ENCODE peak calls at places on chromosome 5, in four cellular contexts. One of them, this sample, is unnamed.

GRCh38 chr5:159987031-159987674 is 21.8 kb upstream of the TTC1 start:
- DNase-seq in GM12891: peak; percentile 83
- DNase-seq in HepG2: peak; percentile 34
- DNase-seq in spleen: peak; percentile 95
- DNase-seq in this sample: peak; percentile 94

GRCh38 chr5:102778478-102778877 is 23.4 kb downstream of the PAM start:
- DNase-seq in HepG2: no peak
- DNase-seq in spleen: no peak
- DNase-seq in GM12891: no peak
- DNase-seq in this sample: no peak

GRCh38 chr5:169296456-169297220 is 4.3 kb downstream of the SLIT3 start:
- DNase-seq in GM12891: no peak
- DNase-seq in HepG2: no peak
- DNase-seq in spleen: no peak
- DNase-seq in this sample: peak; percentile 92

GRCh38 chr5:34930527-34930844 is 1.1 kb downstream of the DNAJC21 start:
- DNase-seq in spleen: no peak
- DNase-seq in HepG2: no peak
- DNase-seq in GM12891: no peak
- DNase-seq in this sample: no peak

GRCh38 chr5:67146574-67146973 is 50.0 kb downstream of the CD180 start:
- DNase-seq in spleen: no peak
- DNase-seq in GM12891: no peak
- DNase-seq in HepG2: no peak
- DNase-seq in this sample: no peak

GRCh38 chr5:1066676-1067075 is 45.2 kb downstream of the SLC12A7 start:
- DNase-seq in GM12891: no peak
- DNase-seq in spleen: no peak
- DNase-seq in HepG2: no peak
- DNase-seq in this sample: no peak

GRCh38 chr5:10307206-10308148 is at the start of gene CMBL:
- DNase-seq in HepG2: peak; percentile 39
- DNase-seq in spleen: peak; percentile 84
- DNase-seq in GM12891: peak; percentile 59
- DNase-seq in this sample: no peak

GRCh38 chr5:168291281-168291960 is at the start of gene WWC1:
- DNase-seq in spleen: peak; percentile 86
- DNase-seq in GM12891: peak; percentile 80
- DNase-seq in HepG2: peak; percentile 63
- DNase-seq in this sample: no peak

GRCh38 chr5:118984602-118985001 is 3.7 kb downstream of the DTWD2 start:
- DNase-seq in spleen: no peak
- DNase-seq in GM12891: no peak
- DNase-seq in HepG2: no peak
- DNase-seq in this sample: no peak

GRCh38 chr5:121969660-121970295 is 8.0 kb downstream of the SRFBP1 start:
- DNase-seq in spleen: no peak
- DNase-seq in GM12891: no peak
- DNase-seq in HepG2: no peak
- DNase-seq in this sample: no peak

GRCh38 chr5:5348135-5348534 is 74.3 kb upstream of the ICE1 start:
- DNase-seq in spleen: no peak
- DNase-seq in HepG2: no peak
- DNase-seq in GM12891: no peak
- DNase-seq in this sample: no peak

GRCh38 chr5:34585601-34586104 is 70.5 kb upstream of the RAI14 start:
- DNase-seq in HepG2: peak; percentile 89
- DNase-seq in spleen: no peak
- DNase-seq in GM12891: no peak
- DNase-seq in this sample: no peak

DNA sequence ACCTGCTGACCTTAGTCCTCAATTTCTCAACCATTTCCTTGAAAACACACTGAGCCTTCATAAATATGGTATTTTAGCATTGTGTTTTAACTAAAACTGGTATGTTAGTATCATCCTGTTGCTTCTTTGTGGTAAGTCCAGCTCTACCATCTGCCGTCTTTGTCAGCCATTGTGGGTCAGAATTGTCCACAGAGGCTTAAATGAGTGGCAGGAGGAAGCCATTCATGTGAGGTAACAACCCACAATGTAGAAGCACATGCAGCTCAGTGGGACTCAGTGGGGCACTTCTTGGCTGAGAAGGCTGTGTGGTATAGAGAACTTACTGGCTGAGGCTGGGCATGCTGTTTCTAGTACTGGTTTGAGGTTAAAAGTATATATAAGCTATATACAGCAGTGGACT is 149.2 kb upstream of the NR3C1 start:
- DNase-seq in GM12891: no peak
- DNase-seq in spleen: no peak
- DNase-seq in HepG2: no peak
- DNase-seq in this sample: no peak
- TF ChIP-seq POLR2AphosphoS5 in GM12891: no peak
- TF ChIP-seq POLR2AphosphoS5 in spleen: no peak
- TF ChIP-seq POLR2AphosphoS5 in HepG2: no peak
- TF ChIP-seq POLR2AphosphoS5 in this sample: no peak

GRCh38 chr5:54175-54730 is 37.7 kb upstream of the PLEKHG4B start:
- DNase-seq in spleen: no peak
- DNase-seq in GM12891: no peak
- DNase-seq in HepG2: no peak
- DNase-seq in this sample: no peak

GRCh38 chr5:51500-51823 is 40.5 kb upstream of the PLEKHG4B start:
- DNase-seq in GM12891: no peak
- DNase-seq in spleen: no peak
- DNase-seq in HepG2: no peak
- DNase-seq in this sample: no peak

GRCh38 chr5:54876-55569 is 36.9 kb upstream of the PLEKHG4B start:
- DNase-seq in HepG2: no peak
- DNase-seq in GM12891: no peak
- DNase-seq in spleen: no peak
- DNase-seq in this sample: peak; percentile 45

GRCh38 chr5:50724-51499 is 41.1 kb upstream of the PLEKHG4B start:
- DNase-seq in GM12891: no peak
- DNase-seq in spleen: no peak
- DNase-seq in HepG2: no peak
- DNase-seq in this sample: no peak

GRCh38 chr5:53381-54174 is 38.4 kb upstream of the PLEKHG4B start:
- DNase-seq in GM12891: no peak
- DNase-seq in spleen: no peak
- DNase-seq in HepG2: no peak
- DNase-seq in this sample: no peak
- TF ChIP-seq POLR2AphosphoS5 in GM12891: no peak
- TF ChIP-seq POLR2AphosphoS5 in spleen: no peak
- TF ChIP-seq POLR2AphosphoS5 in HepG2: no peak
- TF ChIP-seq POLR2AphosphoS5 in this sample: no peak

GRCh38 chr5:57488308-57488955 is 5.8 kb upstream of the ACTBL2 start:
- DNase-seq in spleen: no peak
- DNase-seq in HepG2: no peak
- DNase-seq in GM12891: no peak
- DNase-seq in this sample: no peak

GRCh38 chr5:57491369-57491965 is 8.9 kb upstream of the ACTBL2 start:
- DNase-seq in GM12891: no peak
- DNase-seq in spleen: no peak
- DNase-seq in HepG2: no peak
- DNase-seq in this sample: no peak

GRCh38 chr5:57482671-57483106 is at the start of gene ACTBL2:
- DNase-seq in spleen: no peak
- DNase-seq in GM12891: no peak
- DNase-seq in HepG2: no peak
- DNase-seq in this sample: no peak

DNA sequence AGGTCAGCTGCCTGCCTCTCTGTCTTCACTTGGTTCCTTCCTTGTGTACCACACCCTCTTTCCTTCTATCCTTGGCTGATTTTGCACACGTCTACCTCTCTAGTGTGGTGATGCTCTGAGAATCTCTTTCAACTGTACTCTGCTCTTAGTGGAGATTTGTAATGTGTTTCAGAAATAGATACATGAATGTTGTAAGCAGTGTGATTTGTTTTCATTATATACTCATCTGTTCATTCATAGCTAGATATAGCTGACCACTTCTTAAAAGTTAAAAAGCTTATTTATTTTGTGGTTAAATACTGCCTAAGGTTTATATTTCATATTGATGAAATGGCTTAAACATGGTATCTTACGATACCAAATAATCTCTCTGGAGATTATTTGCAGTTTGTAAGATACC is 3.6 kb upstream of the ACTBL2 start:
- DNase-seq in GM12891: no peak
- DNase-seq in HepG2: no peak
- DNase-seq in spleen: no peak
- DNase-seq in this sample: no peak
- TF ChIP-seq POLR2AphosphoS5 in GM12891: no peak
- TF ChIP-seq POLR2AphosphoS5 in HepG2: no peak
- TF ChIP-seq POLR2AphosphoS5 in spleen: no peak
- TF ChIP-seq POLR2AphosphoS5 in this sample: no peak

DNA sequence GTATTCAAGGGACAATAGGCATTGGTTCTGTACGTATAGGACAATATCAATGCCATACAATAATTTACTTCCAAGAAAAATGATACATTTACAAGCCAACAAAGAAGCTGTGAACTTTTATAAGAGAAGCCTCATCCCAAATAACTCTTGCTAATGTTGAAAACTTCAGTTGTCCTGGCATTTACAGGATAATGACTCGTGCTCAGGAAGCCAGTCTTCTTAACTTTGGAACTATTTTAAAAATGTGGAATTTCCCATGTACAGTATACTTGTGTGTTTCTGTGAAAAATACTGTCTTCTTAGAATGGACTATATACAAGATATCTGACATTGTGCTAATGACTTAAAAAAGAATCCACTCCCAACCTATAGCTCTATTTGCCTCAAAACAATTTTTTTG is 1479.3 kb upstream of the CDH9 start:
- DNase-seq in spleen: no peak
- DNase-seq in HepG2: no peak
- DNase-seq in GM12891: no peak
- DNase-seq in this sample: no peak
- TF ChIP-seq POLR2AphosphoS5 in spleen: no peak
- TF ChIP-seq POLR2AphosphoS5 in HepG2: no peak
- TF ChIP-seq POLR2AphosphoS5 in GM12891: no peak
- TF ChIP-seq POLR2AphosphoS5 in this sample: no peak

GRCh38 chr5:134569758-134570364 is 44.4 kb downstream of the JADE2 start:
- DNase-seq in HepG2: no peak
- DNase-seq in spleen: no peak
- DNase-seq in GM12891: no peak
- DNase-seq in this sample: no peak

GRCh38 chr5:134570365-134570758 is 44.9 kb downstream of the JADE2 start:
- DNase-seq in GM12891: no peak
- DNase-seq in HepG2: no peak
- DNase-seq in spleen: no peak
- DNase-seq in this sample: no peak

GRCh38 chr5:134568339-134568700 is 42.9 kb downstream of the JADE2 start:
- DNase-seq in GM12891: no peak
- DNase-seq in HepG2: no peak
- DNase-seq in spleen: no peak
- DNase-seq in this sample: no peak

GRCh38 chr5:134567651-134568338 is 42.3 kb downstream of the JADE2 start:
- DNase-seq in spleen: peak; percentile 71
- DNase-seq in HepG2: no peak
- DNase-seq in GM12891: no peak
- DNase-seq in this sample: no peak

DNA sequence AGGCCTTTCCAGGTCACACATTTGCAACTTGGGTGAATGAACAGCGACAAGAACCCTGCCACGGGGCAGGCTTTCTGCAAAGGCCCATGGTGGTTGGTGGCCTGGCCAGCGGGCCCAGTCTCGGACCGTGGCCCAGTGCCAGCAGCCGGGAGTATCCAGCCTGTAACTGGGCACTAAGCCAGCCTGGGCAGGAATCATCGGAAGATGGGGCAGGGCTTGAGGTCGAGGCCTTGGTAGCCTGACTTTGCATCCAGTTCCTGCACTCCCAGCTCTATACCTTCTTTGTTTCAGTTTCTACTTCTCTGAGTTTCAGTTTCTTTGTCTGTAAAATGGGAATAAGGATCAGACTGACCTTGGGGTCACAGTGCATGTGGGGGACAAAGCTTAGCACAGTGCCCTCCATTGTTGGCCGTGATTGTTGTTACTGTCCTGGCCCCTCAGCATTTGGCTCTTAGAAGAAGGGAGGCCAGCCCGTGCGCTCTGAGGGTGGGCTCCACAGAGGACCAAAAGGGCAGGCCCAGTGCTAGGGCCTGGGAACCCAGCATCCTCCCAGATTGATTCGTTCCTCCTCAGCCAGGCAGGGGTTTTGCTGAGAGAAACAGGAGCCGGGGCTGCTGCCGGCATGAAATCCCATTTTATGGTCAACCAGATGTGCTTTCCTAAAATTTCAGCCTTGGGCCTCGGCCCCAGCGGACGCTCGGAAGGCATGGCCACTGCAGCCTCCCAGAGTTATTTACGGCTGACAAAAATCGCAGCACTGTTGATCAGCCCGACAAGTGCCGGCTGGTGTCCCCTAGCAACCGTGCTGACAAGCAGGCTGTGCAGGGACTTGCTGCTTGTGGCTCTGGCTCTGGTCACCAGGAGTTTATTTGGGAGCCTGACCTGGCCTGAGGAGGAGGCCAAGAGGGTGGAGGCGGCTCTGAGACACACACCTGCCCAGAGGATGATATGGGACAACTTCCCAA is 43.6 kb downstream of the JADE2 start:
- DNase-seq in GM12891: no peak
- DNase-seq in spleen: peak; percentile 88
- DNase-seq in HepG2: no peak
- DNase-seq in this sample: no peak
- TF ChIP-seq POLR2AphosphoS5 in GM12891: no peak
- TF ChIP-seq POLR2AphosphoS5 in spleen: peak; percentile 86
- TF ChIP-seq POLR2AphosphoS5 in HepG2: no peak
- TF ChIP-seq POLR2AphosphoS5 in this sample: peak; percentile 55

DNA sequence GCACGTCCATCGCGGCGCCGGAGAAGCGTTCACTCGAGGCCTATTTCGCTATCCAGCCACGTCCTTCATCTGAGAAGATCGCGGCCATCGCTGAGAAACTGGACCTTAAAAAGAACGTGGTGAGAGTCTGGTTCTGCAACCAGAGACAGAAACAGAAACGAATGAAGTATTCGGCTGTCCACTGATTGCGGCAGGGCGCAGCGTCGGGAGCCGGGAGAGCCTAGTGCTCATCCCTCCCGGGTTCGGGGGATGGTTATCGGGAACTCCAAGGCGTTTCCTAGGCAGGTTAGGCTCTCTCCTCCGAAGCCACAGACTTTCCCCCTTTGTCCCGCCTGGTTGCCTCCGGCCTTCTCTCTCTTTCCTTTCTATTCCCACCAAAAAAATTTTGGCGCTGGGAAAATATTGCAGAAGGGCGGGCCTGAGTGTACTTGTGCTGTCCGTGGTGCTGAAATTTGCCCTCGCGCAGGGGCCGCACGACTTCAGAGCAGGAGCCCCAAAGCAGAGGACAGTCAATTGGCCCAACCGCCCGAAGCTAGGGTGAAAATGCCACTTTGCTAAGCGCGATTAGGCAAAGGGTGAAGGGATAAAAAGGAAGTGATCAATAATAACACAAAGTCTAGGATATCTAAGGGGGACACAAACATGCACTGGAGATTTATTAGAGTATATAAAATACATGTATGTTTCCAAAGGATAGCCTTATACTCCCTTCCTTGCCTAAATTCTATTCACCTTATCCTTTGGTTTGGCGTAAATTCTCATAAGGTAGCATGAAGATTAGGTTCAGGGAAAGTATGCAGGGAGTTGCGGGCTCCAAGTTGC is 1.8 kb downstream of the POU4F3 start:
- DNase-seq in HepG2: peak; percentile 36
- DNase-seq in GM12891: no peak
- DNase-seq in spleen: no peak
- DNase-seq in this sample: no peak
- TF ChIP-seq POLR2AphosphoS5 in HepG2: no peak
- TF ChIP-seq POLR2AphosphoS5 in GM12891: no peak
- TF ChIP-seq POLR2AphosphoS5 in spleen: no peak
- TF ChIP-seq POLR2AphosphoS5 in this sample: no peak

GRCh38 chr5:43065384-43066230 is 25.5 kb upstream of the ANXA2R start:
- DNase-seq in spleen: peak; percentile 89
- DNase-seq in HepG2: no peak
- DNase-seq in GM12891: no peak
- DNase-seq in this sample: peak; percentile 91
- TF ChIP-seq POLR2AphosphoS5 in spleen: peak; percentile 74
- TF ChIP-seq POLR2AphosphoS5 in HepG2: no peak
- TF ChIP-seq POLR2AphosphoS5 in GM12891: no peak
- TF ChIP-seq POLR2AphosphoS5 in this sample: peak; percentile 10

This sample was measured in esophagus muscularis mucosa.